ENCODE peak calls at places on chromosomes 2 and 18, in four cellular contexts. O is aorta, I is lower lobe of right lung, X is tibial artery. R is an unnamed sample.

GRCh38 chr2:83587309-83587708 is 871.8 kb downstream of the SUCLG1 start:
- DNase-seq in O (no peak), I (no peak), X (no peak), R (no peak)

GRCh38 chr2:46298522-46299351 is 1.5 kb downstream of the EPAS1 start:
- DNase-seq in O (peak; percentile 86), I (peak; percentile 78), X (peak; percentile 80), R (peak; percentile 79)

GRCh38 chr2:216388046-216388884 is 16.0 kb upstream of the MARCHF4 start:
- DNase-seq in O (no peak), I (no peak), X (no peak), R (no peak)

GRCh38 chr18:33733376-33733775 is 155.4 kb downstream of the ASXL3 start:
- DNase-seq in O (no peak), I (no peak), X (no peak), R (no peak)

GRCh38 chr2:20229322-20230201 is 4.6 kb upstream of the SDC1 start:
- DNase-seq in O (no peak), I (no peak), X (peak; percentile 17), R (no peak)

GRCh38 chr18:54284967-54285785 is 15.9 kb downstream of the POLI start:
- DNase-seq in O (peak; percentile 61), I (no peak), X (no peak), R (no peak)

GRCh38 chr2:202185156-202185555 is 53.2 kb downstream of the SUMO1 start:
- DNase-seq in O (no peak), I (no peak), X (no peak), R (no peak)

GRCh38 chr18:58417752-58418151 is 211.1 kb downstream of the ALPK2 start:
- DNase-seq in O (no peak), I (no peak), X (no peak), R (peak; percentile 63)

GRCh38 chr2:144156736-144157645 is 362.9 kb downstream of the ZEB2 start:
- DNase-seq in O (no peak), I (no peak), X (no peak), R (no peak)

GRCh38 chr2:235162070-235162469 is 210.3 kb downstream of the SH3BP4 start:
- DNase-seq in O (no peak), I (no peak), X (no peak), R (no peak)

GRCh38 chr2:239294571-239295054 is 106.2 kb downstream of the HDAC4 start:
- DNase-seq in O (peak; percentile 73), I (no peak), X (peak; percentile 59), R (no peak)

GRCh38 chr2:112939425-112939824 is 28.5 kb downstream of the IL37 start:
- DNase-seq in O (no peak), I (no peak), X (no peak), R (peak; percentile 86)

GRCh38 chr2:223735659-223736244 is 101.6 kb downstream of the AP1S3 start:
- DNase-seq in O (no peak), I (no peak), X (no peak), R (no peak)

GRCh38 chr2:19784456-19784855 is 117.3 kb downstream of the TTC32 start:
- DNase-seq in O (no peak), I (no peak), X (no peak), R (no peak)

GRCh38 chr2:240247868-240248820 is 107.7 kb upstream of the OTOS start:
- DNase-seq in O (peak; percentile 72), I (peak; percentile 38), X (no peak), R (no peak)

GRCh38 chr2:217399288-217399687 is 539.4 kb upstream of the TNP1 start:
- DNase-seq in O (no peak), I (no peak), X (no peak), R (no peak)

GRCh38 chr2:116366212-116366611 is 1448.3 kb upstream of the DDX18 start:
- DNase-seq in O (no peak), I (no peak), X (no peak), R (no peak)

GRCh38 chr2:71896385-71897144 is 251.1 kb downstream of the CYP26B1 start:
- DNase-seq in O (no peak), I (no peak), X (no peak), R (no peak)

GRCh38 chr2:5236308-5236707 is 455.9 kb upstream of the SOX11 start:
- DNase-seq in O (no peak), I (no peak), X (no peak), R (no peak)

GRCh38 chr18:22391571-22392359 is 25.9 kb downstream of the CTAGE1 start:
- DNase-seq in O (peak; percentile 81), I (no peak), X (no peak), R (no peak)

GRCh38 chr2:213306320-213306942 is 22.2 kb downstream of the SPAG16 start:
- DNase-seq in O (no peak), I (no peak), X (peak; percentile 64), R (peak; percentile 68)

GRCh38 chr2:179751184-179751809 is 110.1 kb downstream of the ZNF385B start:
- DNase-seq in O (no peak), I (no peak), X (no peak), R (no peak)

GRCh38 chr2:70525032-70525431 is 28.6 kb downstream of the TGFA start:
- DNase-seq in O (no peak), I (no peak), X (no peak), R (no peak)

GRCh38 chr2:208265371-208265806 is 666 bp upstream of the PIKFYVE start:
- DNase-seq in O (no peak), I (no peak), X (no peak), R (no peak)

GRCh38 chr18:22228930-22229329 is 59.5 kb downstream of the GATA6 start:
- DNase-seq in O (no peak), I (no peak), X (no peak), R (no peak)

GRCh38 chr2:68452168-68452890 is 14.8 kb downstream of the FBXO48 start:
- DNase-seq in O (no peak), I (no peak), X (no peak), R (no peak)

GRCh38 chr2:215772634-215773563 is 240.5 kb downstream of the MREG start:
- DNase-seq in O (no peak), I (no peak), X (no peak), R (no peak)

GRCh38 chr2:55282110-55282917 is 13.3 kb upstream of the MTIF2 start:
- DNase-seq in O (peak; percentile 98), I (peak; percentile 96), X (peak; percentile 93), R (peak; percentile 94)
- H3K4me3 ChIP-seq in O (peak overlapping the region; percentile 43), I (peak overlapping the region; percentile 68), X (peak overlapping the region; percentile 91), R (peak overlapping the region; percentile 60)

GRCh38 chr2:74201196-74201595 is 2.8 kb downstream of the MTHFD2 start:
- DNase-seq in O (no peak), I (no peak), X (no peak), R (no peak)

GRCh38 chr2:74201596-74201995 is 3.2 kb downstream of the MTHFD2 start:
- DNase-seq in O (no peak), I (no peak), X (no peak), R (no peak)

GRCh38 chr2:74199275-74199701 is 873 bp downstream of the MTHFD2 start:
- DNase-seq in O (no peak), I (no peak), X (no peak), R (no peak)

GRCh38 chr2:74198461-74199274 is at the start of gene MTHFD2:
- DNase-seq in O (peak; percentile 97), I (peak; percentile 96), X (peak; percentile 95), R (peak; percentile 76)

GRCh38 chr2:74199871-74200305 is 1.5 kb downstream of the MTHFD2 start:
- DNase-seq in O (no peak), I (no peak), X (no peak), R (no peak)
- H3K27ac ChIP-seq in O (no peak overlapping the region), I (peak overlapping the region; percentile 92), X (peak overlapping the region; percentile 97), R (no peak overlapping the region)

GRCh38 chr2:74846481-74846880 is 12.6 kb downstream of the HK2 start:
- DNase-seq in O (peak; percentile 13), I (no peak), X (no peak), R (no peak)

GRCh38 chr2:74843371-74844298 is 9.7 kb downstream of the HK2 start:
- DNase-seq in O (peak; percentile 72), I (no peak), X (no peak), R (no peak)

GRCh38 chr2:74845991-74846390 is 12.1 kb downstream of the HK2 start:
- DNase-seq in O (peak; percentile 37), I (no peak), X (no peak), R (no peak)

GRCh38 chr2:74844752-74845151 is 10.8 kb downstream of the HK2 start:
- DNase-seq in O (no peak), I (no peak), X (peak; percentile 1), R (no peak)

GRCh38 chr2:74845217-74845751 is 11.4 kb downstream of the HK2 start:
- DNase-seq in O (peak; percentile 93), I (peak; percentile 91), X (peak; percentile 94), R (peak; percentile 73)
- H3K4me3 ChIP-seq in O (no peak overlapping the region), I (no peak overlapping the region), X (no peak overlapping the region), R (no peak overlapping the region)

GRCh38 chr2:200378652-200379290 is 72.3 kb downstream of the SPATS2L start:
- DNase-seq in O (no peak), I (no peak), X (no peak), R (no peak)

GRCh38 chr2:200380833-200381542 is 74.5 kb downstream of the SPATS2L start:
- DNase-seq in O (no peak), I (no peak), X (no peak), R (no peak)

GRCh38 chr2:200379481-200380120 is 73.1 kb downstream of the SPATS2L start:
- DNase-seq in O (no peak), I (no peak), X (no peak), R (no peak)

GRCh38 chr2:200377774-200378336 is 71.4 kb downstream of the SPATS2L start:
- DNase-seq in O (no peak), I (no peak), X (no peak), R (no peak)

GRCh38 chr2:200380139-200380561 is 73.7 kb downstream of the SPATS2L start:
- DNase-seq in O (no peak), I (no peak), X (no peak), R (no peak)
- H3K27ac ChIP-seq in O (peak overlapping the region; percentile 52), I (peak overlapping the region; percentile 59), X (peak overlapping the region; percentile 69), R (no peak overlapping the region)

DNA sequence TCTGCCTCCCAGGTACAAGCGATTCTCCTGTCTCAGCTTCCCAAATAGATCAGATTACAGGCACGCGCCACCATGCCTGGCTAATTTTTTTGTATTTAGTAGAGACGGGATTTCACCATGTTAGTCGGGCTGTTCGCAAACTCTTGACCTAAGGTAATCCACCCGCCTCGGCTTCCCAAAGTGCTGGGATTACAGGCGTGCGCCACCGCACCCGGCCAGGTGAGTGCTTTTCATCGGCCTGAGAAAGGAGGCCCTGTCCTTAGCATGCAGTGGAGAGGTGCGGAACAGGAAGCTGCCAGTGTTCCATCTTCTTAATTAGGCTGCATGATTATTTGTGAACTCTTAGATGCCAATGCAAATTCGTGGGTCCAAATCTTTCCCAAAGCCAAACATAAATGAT is 125.7 kb upstream of the THSD7B start:
- DNase-seq in O (no peak), I (no peak), X (no peak), R (no peak)
- H3K4me3 ChIP-seq in O (no peak overlapping the region), I (no peak overlapping the region), X (no peak overlapping the region), R (no peak overlapping the region)

GRCh38 chr18:79258447-79258846 is 137.3 kb upstream of the NFATC1 start:
- DNase-seq in O (no peak), I (no peak), X (no peak), R (no peak)

GRCh38 chr18:79260510-79260909 is 135.2 kb upstream of the NFATC1 start:
- DNase-seq in O (no peak), I (no peak), X (no peak), R (no peak)

GRCh38 chr18:79260023-79260422 is 135.7 kb upstream of the NFATC1 start:
- DNase-seq in O (no peak), I (no peak), X (no peak), R (no peak)

GRCh38 chr18:79257480-79257879 is 138.2 kb upstream of the NFATC1 start:
- DNase-seq in O (no peak), I (no peak), X (no peak), R (no peak)

GRCh38 chr18:79259218-79259617 is 136.5 kb upstream of the NFATC1 start:
- DNase-seq in O (no peak), I (no peak), X (no peak), R (no peak)
- H3K27ac ChIP-seq in O (no peak overlapping the region), I (no peak overlapping the region), X (no peak overlapping the region), R (no peak overlapping the region)